ENCODE peak calls at places on chromosomes 6 and 20, in ten cellular contexts. S, L, E, F, Z, V, K, B, I and W are unnamed samples.

GRCh38 chr6:38935051-38935450 is 113.5 kb upstream of the GLP1R start:
- DNase-seq in S (peak), F (no peak), B (no peak), Z (peak), I (no peak), K (no peak), L (no peak), E (no peak), V (no peak), W (no peak)

GRCh38 chr20:45548410-45548809 is 1.2 kb upstream of the EPPIN start:
- DNase-seq in F (no peak), E (no peak), L (no peak), Z (no peak), I (no peak), B (no peak), K (no peak), V (no peak), S (no peak), W (no peak)

GRCh38 chr6:34462561-34462971 is 3.3 kb upstream of the PACSIN1 start:
- DNase-seq in B (no peak), I (no peak), L (peak), Z (peak), E (no peak), K (no peak), S (peak), V (no peak), F (no peak), W (peak)

GRCh38 chr6:2155206-2155605 is 90.2 kb downstream of the GMDS start:
- DNase-seq in I (peak), S (no peak), F (no peak), V (no peak), E (no peak), K (no peak), L (no peak), B (no peak), Z (no peak), W (no peak)

GRCh38 chr6:7587631-7588100 is 2.3 kb upstream of the SNRNP48 start:
- DNase-seq in I (peak), S (no peak), V (peak), Z (no peak), L (peak), K (no peak), B (no peak), F (no peak), E (no peak), W (no peak)

GRCh38 chr6:106134906-106135634 is 48.9 kb downstream of the PRDM1 start:
- DNase-seq in V (no peak), S (peak), I (no peak), B (no peak), F (no peak), L (peak), Z (no peak), E (no peak), K (no peak), W (no peak)

GRCh38 chr6:169864148-169865030 is 113.0 kb downstream of the ERMARD start:
- DNase-seq in Z (no peak), V (no peak), S (no peak), K (no peak), F (no peak), E (no peak), L (peak), B (no peak), I (no peak), W (no peak)

GRCh38 chr20:14979472-14979986 is 642.1 kb upstream of the FLRT3 start:
- DNase-seq in B (no peak), L (no peak), S (no peak), F (no peak), K (no peak), I (peak), Z (no peak), V (no peak), E (no peak), W (no peak)

GRCh38 chr6:52538921-52539354 is 37.9 kb downstream of the TRAM2 start:
- DNase-seq in V (peak), K (no peak), I (no peak), B (no peak), Z (no peak), L (no peak), S (no peak), E (no peak), F (no peak), W (no peak)

DNA sequence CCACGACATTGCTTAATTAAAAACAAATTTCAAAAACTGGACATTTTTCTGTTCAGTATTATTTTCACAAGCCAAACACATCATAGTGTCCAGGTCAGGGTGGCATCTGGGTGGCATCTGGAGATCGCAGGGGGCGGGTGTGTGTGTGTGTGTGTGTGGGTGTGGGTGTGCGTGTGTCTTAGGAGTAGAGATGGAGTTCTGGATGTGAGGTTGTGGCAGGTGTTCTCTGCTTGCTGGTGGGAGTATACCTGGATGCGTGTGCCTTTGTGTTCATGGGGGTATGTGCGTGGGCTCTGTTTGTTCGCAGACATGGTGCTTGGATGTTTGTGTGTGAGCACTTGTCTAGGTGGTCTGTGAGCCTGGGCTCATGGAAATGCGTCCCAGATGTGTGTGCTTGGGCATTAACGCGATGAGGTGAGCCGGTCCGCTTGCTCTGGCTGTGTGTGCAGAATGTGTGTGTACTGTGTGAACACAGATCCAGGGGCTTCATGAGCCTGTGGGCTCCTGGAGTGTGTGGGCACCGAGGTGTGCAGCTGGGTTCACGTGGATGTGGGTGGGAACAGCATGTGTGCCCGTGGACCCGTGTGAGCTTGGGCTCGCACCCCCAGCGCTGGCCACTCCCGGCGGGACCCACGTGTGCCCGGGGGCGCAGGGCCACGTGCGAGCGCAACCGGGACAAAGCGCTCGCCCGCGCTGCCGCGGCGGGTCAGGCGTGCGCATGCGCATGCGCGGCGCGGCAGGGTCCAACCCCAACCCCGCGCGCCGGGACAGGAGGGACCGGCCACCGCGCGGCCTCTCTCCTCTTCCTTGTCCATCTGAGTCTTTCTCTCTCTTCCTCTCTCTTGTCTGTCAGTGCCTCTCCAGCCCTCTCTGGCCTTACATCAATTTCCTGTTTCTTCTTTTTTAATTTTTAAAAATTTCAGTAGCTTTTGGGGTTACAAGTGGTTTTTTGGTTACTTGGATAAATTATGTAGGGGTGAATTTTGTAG is 60.4 kb downstream of the SRC start:
- DNase-seq in E (no peak), Z (no peak), K (peak), V (peak), L (peak), F (no peak), S (peak), I (peak), B (peak), W (peak)
- TF ChIP-seq POLR2A in E (no peak), Z (peak), K (peak), V (no peak), L (no peak), F (no peak), S (no peak), I (peak), B (peak), W (peak)

DNA sequence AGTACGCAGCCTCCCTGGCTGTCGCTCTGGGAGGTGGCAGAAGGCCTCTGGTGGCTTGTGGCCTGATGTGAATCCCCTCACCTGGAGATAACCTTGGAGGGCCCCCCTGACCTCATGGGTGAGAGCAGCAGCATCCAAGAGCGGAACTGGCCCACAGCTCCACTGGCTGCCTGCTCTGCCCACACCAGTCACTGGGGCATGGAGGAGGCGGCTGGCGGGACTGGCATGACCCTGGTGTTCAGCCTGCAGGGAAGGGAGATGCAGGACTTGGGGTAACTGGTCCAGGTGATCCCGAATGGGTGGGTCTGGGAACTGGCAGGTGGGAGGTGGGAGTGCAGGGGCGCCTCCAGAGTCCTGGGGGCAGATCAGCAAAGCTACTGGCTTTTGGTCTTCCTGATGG is 10.6 kb upstream of the DSN1 start:
- DNase-seq in E (no peak), Z (no peak), B (no peak), L (no peak), F (no peak), S (no peak), V (no peak), K (no peak), I (no peak), W (no peak)
- TF ChIP-seq POLR2A in E (no peak), Z (no peak), B (no peak), L (no peak), F (no peak), S (no peak), V (no peak), K (no peak), I (no peak), W (no peak)

GRCh38 chr6:28349892-28350737 is at the start of gene ZKSCAN3:
- DNase-seq in V (peak), S (peak), B (peak), I (peak), Z (peak), E (peak), K (peak), L (peak), F (peak), W (peak)
- TF ChIP-seq POLR2A in V (no peak), S (no peak), B (peak), I (peak), Z (no peak), E (peak), K (peak), L (peak), F (no peak), W (peak)

DNA sequence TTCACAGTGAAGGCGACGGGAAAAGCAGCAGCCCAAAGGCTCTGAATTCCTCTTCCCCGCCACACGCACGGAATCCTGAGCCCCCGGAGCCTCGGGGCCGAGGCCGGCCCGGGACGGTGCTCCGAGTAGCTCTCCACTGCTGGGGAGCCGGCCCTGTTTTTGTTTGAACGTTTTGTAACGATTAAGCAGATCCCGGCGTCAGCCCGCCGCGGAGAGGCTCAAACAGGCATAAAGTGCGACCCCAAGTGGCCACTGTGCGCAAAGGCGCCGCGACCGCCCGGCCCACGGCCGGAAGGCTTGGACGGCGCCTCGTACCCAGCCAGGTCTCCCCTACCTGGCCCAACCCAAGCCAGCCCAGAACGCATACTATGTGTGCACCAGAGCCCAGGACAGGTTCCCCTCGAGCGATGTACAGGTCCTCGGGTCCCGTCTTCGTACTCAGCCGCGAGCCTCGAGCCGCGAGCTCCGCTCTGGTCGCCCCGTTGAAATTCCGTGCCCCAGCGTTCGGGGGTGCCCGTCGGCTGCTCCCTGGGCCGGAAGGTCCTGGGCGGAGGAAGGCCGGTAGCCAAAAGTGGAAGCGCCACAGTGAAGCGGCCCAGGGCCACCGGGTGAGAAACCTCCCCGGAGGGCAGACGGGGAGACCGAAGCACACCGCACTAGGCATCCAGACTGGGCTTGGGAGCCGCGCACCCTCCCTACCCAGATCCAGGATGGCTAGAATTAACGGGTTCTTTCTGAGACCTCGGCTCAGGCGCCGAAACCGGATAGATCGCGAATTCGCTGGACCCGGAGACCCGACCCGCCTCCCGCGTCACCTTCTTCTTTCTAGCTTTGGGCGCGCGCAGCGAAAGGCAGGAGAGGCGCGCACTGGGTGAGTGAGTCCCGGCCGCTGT is 1.2 kb upstream of the MAFB start:
- DNase-seq in I (peak), B (peak), K (peak), S (peak), L (peak), Z (peak), F (peak), V (peak), E (peak), W (peak)
- TF ChIP-seq POLR2A in I (no peak), B (no peak), K (no peak), S (no peak), L (no peak), Z (no peak), F (no peak), V (no peak), E (no peak), W (no peak)

GRCh38 chr6:84119277-84119676 is 85.7 kb downstream of the MRAP2 start:
- DNase-seq in I (no peak), K (no peak), E (no peak), B (no peak), Z (no peak), F (no peak), L (no peak), S (no peak), V (peak), W (peak)
- TF ChIP-seq POLR2A in I (no peak), K (no peak), E (no peak), B (no peak), Z (no peak), F (no peak), L (no peak), S (no peak), V (no peak), W (no peak)